ENCODE peak calls at places on chromosomes 4 and X, in eight cellular contexts. One of them, this sample, is unnamed.

GRCh38 chr4:123787710-123788109 is 391.1 kb downstream of the SPRY1 start:
- DNase-seq in tibial artery: no peak
- DNase-seq in activated B cell treated with CpG ODN at 0.5 μM for 24 hours: no peak
- DNase-seq in fibroblast of villous mesenchyme: no peak
- DNase-seq in adrenal gland: no peak
- DNase-seq in transverse colon: no peak
- DNase-seq in RWPE1: no peak
- DNase-seq in GM20000: no peak
- DNase-seq in this sample: no peak

GRCh38 chrX:129931411-129932136 is 25.6 kb downstream of the UTP14A start:
- DNase-seq in tibial artery: peak
- DNase-seq in activated B cell treated with CpG ODN at 0.5 μM for 24 hours: peak
- DNase-seq in fibroblast of villous mesenchyme: peak
- DNase-seq in adrenal gland: peak
- DNase-seq in transverse colon: peak
- DNase-seq in RWPE1: peak
- DNase-seq in GM20000: peak
- DNase-seq in this sample: peak

GRCh38 chrX:131812847-131813825 is 210.0 kb upstream of the STK26 start:
- DNase-seq in tibial artery: peak
- DNase-seq in activated B cell treated with CpG ODN at 0.5 μM for 24 hours: peak
- DNase-seq in fibroblast of villous mesenchyme: peak
- DNase-seq in adrenal gland: peak
- DNase-seq in transverse colon: peak
- DNase-seq in RWPE1: no peak
- DNase-seq in GM20000: peak
- DNase-seq in this sample: peak

GRCh38 chr4:74874785-74875367 is 58.0 kb upstream of the PARM1 start:
- DNase-seq in tibial artery: no peak
- DNase-seq in activated B cell treated with CpG ODN at 0.5 μM for 24 hours: no peak
- DNase-seq in fibroblast of villous mesenchyme: peak
- DNase-seq in adrenal gland: peak
- DNase-seq in transverse colon: no peak
- DNase-seq in RWPE1: peak
- DNase-seq in GM20000: peak
- DNase-seq in this sample: no peak

GRCh38 chrX:135509885-135510284 is 10.6 kb upstream of the INTS6L start:
- DNase-seq in tibial artery: no peak
- DNase-seq in activated B cell treated with CpG ODN at 0.5 μM for 24 hours: no peak
- DNase-seq in fibroblast of villous mesenchyme: no peak
- DNase-seq in adrenal gland: no peak
- DNase-seq in transverse colon: no peak
- DNase-seq in RWPE1: no peak
- DNase-seq in GM20000: no peak
- DNase-seq in this sample: no peak

GRCh38 chrX:134026732-134027311 is 41.4 kb upstream of the GPC3 start:
- DNase-seq in tibial artery: peak
- DNase-seq in activated B cell treated with CpG ODN at 0.5 μM for 24 hours: no peak
- DNase-seq in fibroblast of villous mesenchyme: peak
- DNase-seq in adrenal gland: peak
- DNase-seq in transverse colon: peak
- DNase-seq in RWPE1: peak
- DNase-seq in GM20000: peak
- DNase-seq in this sample: no peak

GRCh38 chr4:122899682-122900081 is 22.7 kb downstream of the NUDT6 start:
- DNase-seq in tibial artery: no peak
- DNase-seq in activated B cell treated with CpG ODN at 0.5 μM for 24 hours: no peak
- DNase-seq in fibroblast of villous mesenchyme: no peak
- DNase-seq in adrenal gland: no peak
- DNase-seq in transverse colon: no peak
- DNase-seq in RWPE1: no peak
- DNase-seq in GM20000: no peak
- DNase-seq in this sample: no peak

GRCh38 chr4:122584517-122584916 is 36.3 kb downstream of the IL21 start:
- DNase-seq in tibial artery: no peak
- DNase-seq in activated B cell treated with CpG ODN at 0.5 μM for 24 hours: no peak
- DNase-seq in fibroblast of villous mesenchyme: peak
- DNase-seq in adrenal gland: no peak
- DNase-seq in transverse colon: no peak
- DNase-seq in RWPE1: peak
- DNase-seq in GM20000: peak
- DNase-seq in this sample: no peak

GRCh38 chrX:75107863-75108509 is 48.1 kb downstream of the ABCB7 start:
- DNase-seq in tibial artery: no peak
- DNase-seq in activated B cell treated with CpG ODN at 0.5 μM for 24 hours: no peak
- DNase-seq in fibroblast of villous mesenchyme: no peak
- DNase-seq in adrenal gland: no peak
- DNase-seq in transverse colon: no peak
- DNase-seq in RWPE1: no peak
- DNase-seq in GM20000: no peak
- DNase-seq in this sample: no peak

GRCh38 chr4:41709844-41710481 is 38.6 kb downstream of the PHOX2B start:
- DNase-seq in tibial artery: no peak
- DNase-seq in activated B cell treated with CpG ODN at 0.5 μM for 24 hours: no peak
- DNase-seq in fibroblast of villous mesenchyme: peak
- DNase-seq in adrenal gland: no peak
- DNase-seq in transverse colon: no peak
- DNase-seq in RWPE1: peak
- DNase-seq in GM20000: no peak
- DNase-seq in this sample: no peak

GRCh38 chrX:137852502-137852901 is 286.6 kb downstream of the ZIC3 start:
- DNase-seq in tibial artery: no peak
- DNase-seq in activated B cell treated with CpG ODN at 0.5 μM for 24 hours: no peak
- DNase-seq in fibroblast of villous mesenchyme: no peak
- DNase-seq in adrenal gland: no peak
- DNase-seq in transverse colon: no peak
- DNase-seq in RWPE1: no peak
- DNase-seq in GM20000: no peak
- DNase-seq in this sample: no peak

GRCh38 chrX:44621088-44621487 is 78.4 kb upstream of the FUNDC1 start:
- DNase-seq in tibial artery: no peak
- DNase-seq in activated B cell treated with CpG ODN at 0.5 μM for 24 hours: no peak
- DNase-seq in fibroblast of villous mesenchyme: peak
- DNase-seq in adrenal gland: no peak
- DNase-seq in transverse colon: peak
- DNase-seq in RWPE1: no peak
- DNase-seq in GM20000: no peak
- DNase-seq in this sample: no peak

GRCh38 chrX:108304210-108304609 is 134.0 kb downstream of the COL4A6 start:
- DNase-seq in tibial artery: no peak
- DNase-seq in activated B cell treated with CpG ODN at 0.5 μM for 24 hours: no peak
- DNase-seq in fibroblast of villous mesenchyme: peak
- DNase-seq in adrenal gland: no peak
- DNase-seq in transverse colon: no peak
- DNase-seq in RWPE1: no peak
- DNase-seq in GM20000: peak
- DNase-seq in this sample: no peak

GRCh38 chr4:150801833-150802232 is 213.3 kb downstream of the LRBA start:
- DNase-seq in tibial artery: no peak
- DNase-seq in activated B cell treated with CpG ODN at 0.5 μM for 24 hours: no peak
- DNase-seq in fibroblast of villous mesenchyme: no peak
- DNase-seq in adrenal gland: no peak
- DNase-seq in transverse colon: no peak
- DNase-seq in RWPE1: no peak
- DNase-seq in GM20000: no peak
- DNase-seq in this sample: no peak

GRCh38 chr4:95156452-95156765 is 392.4 kb downstream of the UNC5C start:
- DNase-seq in tibial artery: no peak
- DNase-seq in activated B cell treated with CpG ODN at 0.5 μM for 24 hours: no peak
- DNase-seq in fibroblast of villous mesenchyme: no peak
- DNase-seq in adrenal gland: no peak
- DNase-seq in transverse colon: no peak
- DNase-seq in RWPE1: no peak
- DNase-seq in GM20000: no peak
- DNase-seq in this sample: no peak
- TF ChIP-seq CTCF in tibial artery: no peak
- TF ChIP-seq CTCF in activated B cell treated with CpG ODN at 0.5 μM for 24 hours: no peak
- TF ChIP-seq CTCF in fibroblast of villous mesenchyme: no peak
- TF ChIP-seq CTCF in adrenal gland: no peak
- TF ChIP-seq CTCF in transverse colon: no peak
- TF ChIP-seq CTCF in RWPE1: peak
- TF ChIP-seq CTCF in GM20000: no peak
- TF ChIP-seq CTCF in this sample: peak

GRCh38 chr4:112332398-112332797 is 35.2 kb downstream of the ALPK1 start:
- DNase-seq in tibial artery: no peak
- DNase-seq in activated B cell treated with CpG ODN at 0.5 μM for 24 hours: no peak
- DNase-seq in fibroblast of villous mesenchyme: no peak
- DNase-seq in adrenal gland: no peak
- DNase-seq in transverse colon: no peak
- DNase-seq in RWPE1: no peak
- DNase-seq in GM20000: no peak
- DNase-seq in this sample: no peak

GRCh38 chr4:112329672-112330372 is 32.7 kb downstream of the ALPK1 start:
- DNase-seq in tibial artery: no peak
- DNase-seq in activated B cell treated with CpG ODN at 0.5 μM for 24 hours: no peak
- DNase-seq in fibroblast of villous mesenchyme: no peak
- DNase-seq in adrenal gland: no peak
- DNase-seq in transverse colon: no peak
- DNase-seq in RWPE1: no peak
- DNase-seq in GM20000: no peak
- DNase-seq in this sample: no peak

GRCh38 chr4:112330921-112331320 is 33.8 kb downstream of the ALPK1 start:
- DNase-seq in tibial artery: no peak
- DNase-seq in activated B cell treated with CpG ODN at 0.5 μM for 24 hours: no peak
- DNase-seq in fibroblast of villous mesenchyme: no peak
- DNase-seq in adrenal gland: no peak
- DNase-seq in transverse colon: no peak
- DNase-seq in RWPE1: no peak
- DNase-seq in GM20000: no peak
- DNase-seq in this sample: no peak

GRCh38 chr4:112325522-112325921 is 28.4 kb downstream of the ALPK1 start:
- DNase-seq in tibial artery: no peak
- DNase-seq in activated B cell treated with CpG ODN at 0.5 μM for 24 hours: no peak
- DNase-seq in fibroblast of villous mesenchyme: no peak
- DNase-seq in adrenal gland: no peak
- DNase-seq in transverse colon: no peak
- DNase-seq in RWPE1: no peak
- DNase-seq in GM20000: no peak
- DNase-seq in this sample: no peak

DNA sequence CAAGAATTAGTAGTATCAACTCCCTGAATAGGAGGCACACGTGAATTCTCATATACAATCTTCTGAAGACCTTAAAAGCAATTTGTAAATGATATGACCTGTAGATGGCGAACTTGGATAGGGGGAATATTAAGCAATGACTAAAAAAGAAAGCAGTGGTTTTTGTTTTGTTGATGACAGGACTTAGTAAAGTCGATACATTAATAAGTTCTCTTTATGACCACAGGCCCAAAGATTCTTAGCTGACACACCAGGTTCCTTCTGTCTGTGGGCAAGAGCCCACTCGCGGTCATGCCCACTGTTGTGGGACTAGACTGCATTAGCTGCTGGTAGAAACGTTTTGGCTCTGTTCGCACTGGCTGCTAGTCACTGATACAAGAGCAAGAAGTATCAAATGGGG is 30.8 kb downstream of the ALPK1 start:
- DNase-seq in tibial artery: no peak
- DNase-seq in activated B cell treated with CpG ODN at 0.5 μM for 24 hours: no peak
- DNase-seq in fibroblast of villous mesenchyme: peak
- DNase-seq in adrenal gland: no peak
- DNase-seq in transverse colon: no peak
- DNase-seq in RWPE1: peak
- DNase-seq in GM20000: peak
- DNase-seq in this sample: no peak
- TF ChIP-seq CTCF in tibial artery: peak
- TF ChIP-seq CTCF in activated B cell treated with CpG ODN at 0.5 μM for 24 hours: peak
- TF ChIP-seq CTCF in fibroblast of villous mesenchyme: peak
- TF ChIP-seq CTCF in adrenal gland: no peak
- TF ChIP-seq CTCF in transverse colon: no peak
- TF ChIP-seq CTCF in RWPE1: peak
- TF ChIP-seq CTCF in GM20000: peak
- TF ChIP-seq CTCF in this sample: peak

GRCh38 chr4:56773346-56773745 is 48.2 kb downstream of the SPINK2 start:
- DNase-seq in tibial artery: no peak
- DNase-seq in activated B cell treated with CpG ODN at 0.5 μM for 24 hours: no peak
- DNase-seq in fibroblast of villous mesenchyme: no peak
- DNase-seq in adrenal gland: no peak
- DNase-seq in transverse colon: no peak
- DNase-seq in RWPE1: no peak
- DNase-seq in GM20000: no peak
- DNase-seq in this sample: no peak
- TF ChIP-seq CTCF in tibial artery: no peak
- TF ChIP-seq CTCF in activated B cell treated with CpG ODN at 0.5 μM for 24 hours: no peak
- TF ChIP-seq CTCF in fibroblast of villous mesenchyme: no peak
- TF ChIP-seq CTCF in adrenal gland: no peak
- TF ChIP-seq CTCF in transverse colon: no peak
- TF ChIP-seq CTCF in RWPE1: no peak
- TF ChIP-seq CTCF in GM20000: no peak
- TF ChIP-seq CTCF in this sample: no peak

DNA sequence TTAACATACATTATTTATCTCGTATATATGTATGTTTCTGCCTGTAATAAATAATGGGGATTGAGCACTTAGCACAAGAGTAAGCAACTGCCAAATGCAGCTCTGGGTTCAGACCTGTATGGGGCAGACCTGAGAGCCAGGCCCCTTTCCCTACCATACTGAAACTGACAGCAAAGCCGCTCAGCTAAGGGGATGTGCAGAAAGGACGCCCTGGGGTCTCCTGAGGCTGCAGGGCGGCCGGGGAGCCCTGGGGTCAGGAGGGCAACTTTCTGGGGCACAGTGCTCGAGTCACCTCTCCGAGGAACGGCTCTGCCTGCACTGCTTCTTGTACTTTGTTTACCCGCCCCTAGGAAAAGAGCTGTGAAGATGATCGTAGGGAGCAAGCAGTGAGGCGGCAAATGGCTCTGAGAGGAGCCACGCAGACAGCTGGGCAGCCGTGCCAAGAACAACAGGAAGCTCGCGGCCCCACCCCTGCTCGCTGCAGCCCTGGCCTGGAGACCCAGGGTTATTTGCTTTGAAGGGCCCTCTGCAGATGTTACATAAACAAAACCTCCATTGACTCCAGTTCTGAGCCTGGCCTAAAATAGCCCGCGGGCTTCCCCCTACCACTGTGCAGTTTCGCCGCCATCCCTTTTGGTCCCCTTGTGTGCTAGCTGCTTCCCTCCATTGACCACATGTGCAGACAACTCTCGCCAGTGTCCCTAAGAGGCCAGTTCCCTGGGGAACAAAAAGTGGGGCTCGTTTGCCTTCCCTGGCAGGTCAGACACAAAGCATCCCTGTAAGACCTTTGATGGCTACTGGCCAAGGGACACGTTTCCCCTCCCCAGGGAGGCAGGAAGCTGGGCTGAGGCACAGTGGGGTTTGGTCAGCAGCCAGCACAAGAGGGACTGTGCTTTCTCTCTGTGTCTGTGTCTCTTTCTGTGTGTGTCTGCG is 111.3 kb upstream of the LNX1 start:
- DNase-seq in tibial artery: peak
- DNase-seq in activated B cell treated with CpG ODN at 0.5 μM for 24 hours: peak
- DNase-seq in fibroblast of villous mesenchyme: peak
- DNase-seq in adrenal gland: peak
- DNase-seq in transverse colon: peak
- DNase-seq in RWPE1: peak
- DNase-seq in GM20000: peak
- DNase-seq in this sample: no peak
- TF ChIP-seq CTCF in tibial artery: no peak
- TF ChIP-seq CTCF in activated B cell treated with CpG ODN at 0.5 μM for 24 hours: no peak
- TF ChIP-seq CTCF in fibroblast of villous mesenchyme: peak
- TF ChIP-seq CTCF in adrenal gland: no peak
- TF ChIP-seq CTCF in transverse colon: no peak
- TF ChIP-seq CTCF in RWPE1: no peak
- TF ChIP-seq CTCF in GM20000: no peak
- TF ChIP-seq CTCF in this sample: no peak

This sample was measured in CD4-positive, alpha-beta T cell.